ENCODE peak calls at places on chromosomes 12 and 14, in seven cellular contexts. L, E, Z, W, M, P and S are unnamed samples.

GRCh38 chr12:4421590-4422031 is 24.0 kb downstream of the FGF6 start:
- DNase-seq in M (no peak), W (peak; percentile 43), E (peak; percentile 45), P (no peak), Z (no peak), L (peak; percentile 46), S (no peak)

GRCh38 chr12:50567926-50568325 is 63.1 kb downstream of the DIP2B start:
- DNase-seq in Z (no peak), L (no peak), E (peak; percentile 39), W (peak; percentile 25), P (no peak), M (no peak), S (no peak)

GRCh38 chr12:32522322-32523221 is 123.2 kb downstream of the FGD4 start:
- DNase-seq in E (no peak), P (no peak), L (no peak), Z (no peak), M (no peak), W (peak; percentile 47), S (no peak)

GRCh38 chr14:68543516-68543915 is 249.4 kb downstream of the ZFP36L1 start:
- DNase-seq in W (no peak), L (no peak), P (no peak), M (no peak), Z (no peak), E (no peak), S (no peak)

GRCh38 chr12:38926501-38926900 is 21.1 kb upstream of the CPNE8 start:
- DNase-seq in L (no peak), E (no peak), P (no peak), M (no peak), Z (no peak), W (no peak), S (no peak)

GRCh38 chr12:72468505-72468904 is 196.3 kb downstream of the TRHDE start:
- DNase-seq in P (no peak), M (no peak), E (no peak), L (no peak), W (no peak), Z (no peak), S (no peak)

GRCh38 chr12:120930032-120930431 is 25.9 kb upstream of the SPPL3 start:
- DNase-seq in L (no peak), M (no peak), Z (no peak), W (no peak), E (no peak), P (no peak), S (peak; percentile 9)

GRCh38 chr12:4270016-4270669 is 3.4 kb upstream of the CCND2 start:
- DNase-seq in Z (no peak), W (no peak), L (peak; percentile 18), P (no peak), E (no peak), M (peak; percentile 64), S (no peak)

GRCh38 chr14:92698393-92698792 is 50.0 kb downstream of the LGMN start:
- DNase-seq in W (no peak), Z (no peak), M (no peak), P (no peak), E (no peak), L (no peak), S (no peak)

GRCh38 chr14:83255015-83255726 is 1721.5 kb upstream of the SEL1L start:
- DNase-seq in M (no peak), W (no peak), Z (no peak), L (no peak), E (peak; percentile 1), P (no peak), S (no peak)

GRCh38 chr12:41576925-41577324 is 388.8 kb downstream of the PDZRN4 start:
- DNase-seq in P (no peak), M (no peak), E (no peak), W (no peak), Z (no peak), L (no peak), S (no peak)

GRCh38 chr14:63727736-63728728 is at the start of gene SGPP1:
- DNase-seq in M (peak; percentile 90), L (peak; percentile 77), W (peak; percentile 66), Z (peak; percentile 88), E (peak; percentile 75), P (peak; percentile 84), S (peak; percentile 84)

GRCh38 chr12:124721501-124722154 is 142.0 kb downstream of the SCARB1 start:
- DNase-seq in W (no peak), M (no peak), P (no peak), L (no peak), Z (peak; percentile 16), E (no peak), S (no peak)

GRCh38 chr12:76679778-76680177 is 84.1 kb upstream of the ZDHHC17 start:
- DNase-seq in M (no peak), W (no peak), L (no peak), P (no peak), E (no peak), Z (no peak), S (no peak)

GRCh38 chr14:61620130-61620946 is 75.0 kb upstream of the HIF1A start:
- DNase-seq in M (no peak), L (no peak), P (no peak), Z (no peak), E (peak; percentile 99), W (peak; percentile 93), S (no peak)

GRCh38 chr14:35867280-35867629 is 41.1 kb downstream of the BRMS1L start:
- DNase-seq in L (no peak), W (no peak), P (no peak), M (no peak), E (no peak), Z (no peak), S (no peak)

GRCh38 chr12:15982471-15982870 is 71.3 kb downstream of the DERA start:
- DNase-seq in W (peak; percentile 62), E (peak; percentile 68), Z (no peak), P (no peak), L (no peak), M (no peak), S (no peak)

GRCh38 chr12:121894633-121895032 is 6.0 kb downstream of the PSMD9 start:
- DNase-seq in Z (no peak), M (no peak), E (peak; percentile 63), W (peak; percentile 52), P (no peak), L (no peak), S (no peak)

GRCh38 chr12:668092-668481 is 4.8 kb upstream of the NINJ2 start:
- DNase-seq in W (no peak), E (no peak), M (no peak), L (no peak), P (no peak), Z (no peak), S (no peak)

GRCh38 chr14:77099425-77100167 is 1.5 kb downstream of the CIPC start:
- DNase-seq in M (no peak), E (peak; percentile 83), P (no peak), W (peak; percentile 71), L (no peak), Z (no peak), S (no peak)

GRCh38 chr14:94936901-94937321 is 167.0 kb upstream of the GSC start:
- DNase-seq in W (no peak), E (no peak), M (peak; percentile 71), Z (peak; percentile 55), P (peak; percentile 41), L (no peak), S (peak; percentile 55)

GRCh38 chr12:2813573-2814185 is 1.2 kb downstream of the ITFG2 start:
- DNase-seq in L (peak; percentile 52), M (no peak), W (peak; percentile 67), P (no peak), E (peak; percentile 73), Z (peak; percentile 45), S (no peak)